ENCODE peak calls at places on chromosome 5, in eight cellular contexts. O is activated CD4-positive, alpha-beta T cell treated with anti-CD3 and anti-CD28 coated beads for 24 hours; V is NCI-H345; N is Caco-2; G is activated CD8-positive, alpha-beta memory T cell treated with anti-CD3 and anti-CD28 coated beads, Interleukin-2, amount 10 ng/mL, durations not matched to agents 7 days and 5 days; P is skeletal muscle cell; Q is endothelial cell; A is RPMI7951. S is an unnamed sample.

GRCh38 chr5:2300421-2300820 is 417.7 kb upstream of the IRX4 start:
- DNase-seq in O (no peak), V (no peak), N (no peak), G (no peak), P (no peak), Q (no peak), A (no peak), S (no peak)

GRCh38 chr5:66143473-66144073 is 527 bp upstream of the SREK1 start:
- DNase-seq in O (no peak), V (no peak), N (no peak), G (no peak), P (no peak), Q (no peak), A (no peak), S (no peak)

GRCh38 chr5:74648835-74649286 is 8.3 kb upstream of the ENC1 start:
- DNase-seq in O (no peak), V (peak; percentile 67), N (no peak), G (peak; percentile 62), P (no peak), Q (no peak), A (peak; percentile 61), S (peak; percentile 16)

GRCh38 chr5:142316051-142316450 is 8.8 kb downstream of the SPRY4 start:
- DNase-seq in O (no peak), V (peak; percentile 93), N (no peak), G (no peak), P (no peak), Q (no peak), A (peak; percentile 83), S (peak; percentile 63)

GRCh38 chr5:65100846-65101678 is 332.3 kb downstream of the CWC27 start:
- DNase-seq in O (no peak), V (peak; percentile 77), N (peak; percentile 76), G (no peak), P (peak; percentile 62), Q (peak; percentile 56), A (peak; percentile 73), S (no peak)

GRCh38 chr5:41748631-41749030 is 121.6 kb downstream of the OXCT1 start:
- DNase-seq in O (peak; percentile 6), V (no peak), N (no peak), G (peak; percentile 41), P (peak; percentile 86), Q (no peak), A (peak; percentile 7), S (peak; percentile 20)

GRCh38 chr5:102625446-102625845 is 126.6 kb upstream of the SLCO6A1 start:
- DNase-seq in O (no peak), V (no peak), N (no peak), G (no peak), P (no peak), Q (no peak), A (no peak), S (no peak)

GRCh38 chr5:7412369-7412768 is 16.4 kb downstream of the ADCY2 start:
- DNase-seq in O (no peak), V (no peak), N (no peak), G (no peak), P (no peak), Q (no peak), A (no peak), S (no peak)

GRCh38 chr5:33588654-33589372 is 148.0 kb downstream of the TARS1 start:
- DNase-seq in O (peak; percentile 4), V (no peak), N (peak; percentile 49), G (peak; percentile 45), P (no peak), Q (peak; percentile 55), A (no peak), S (no peak)

GRCh38 chr5:135030123-135030517 is 3.9 kb downstream of the PITX1 start:
- DNase-seq in O (no peak), V (no peak), N (no peak), G (no peak), P (no peak), Q (no peak), A (no peak), S (no peak)

GRCh38 chr5:134435525-134435924 is 23.8 kb upstream of the CDKN2AIPNL start:
- DNase-seq in O (no peak), V (no peak), N (no peak), G (no peak), P (peak; percentile 50), Q (no peak), A (peak; percentile 26), S (no peak)

GRCh38 chr5:81525690-81526089 is 131.8 kb upstream of the ACOT12 start:
- DNase-seq in O (no peak), V (no peak), N (no peak), G (no peak), P (peak; percentile 29), Q (no peak), A (no peak), S (no peak)

S was measured in DMS79.